ENCODE peak calls at places on chromosomes 5 and 9, in eight cellular contexts. L is DND-41, U is sigmoid colon, G is astrocyte, W is left lung, F is pancreas, N is left ventricle myocardium inferior, E is transverse colon. D is an unnamed sample.

GRCh38 chr5:66850354-66851075 is 254.3 kb downstream of the MAST4 start:
- DNase-seq in F (no peak), W (no peak), N (no peak), L (no peak), E (no peak), U (no peak), G (no peak), D (no peak)

GRCh38 chr9:35570709-35571108 is 34.4 kb upstream of the TESK1 start:
- DNase-seq in N (no peak), L (no peak), W (no peak), U (no peak), G (no peak), E (no peak), F (no peak), D (no peak)

GRCh38 chr5:68368280-68368679 is 152.7 kb downstream of the PIK3R1 start:
- DNase-seq in E (no peak), G (peak), L (no peak), W (no peak), F (no peak), U (no peak), N (no peak), D (no peak)

GRCh38 chr5:72452515-72453259 is 54.5 kb downstream of the ZNF366 start:
- DNase-seq in F (peak), N (peak), L (no peak), E (peak), U (peak), G (peak), W (no peak), D (peak)

GRCh38 chr5:35029333-35029732 is 18.4 kb downstream of the AGXT2 start:
- DNase-seq in E (no peak), N (no peak), L (no peak), U (no peak), G (peak), F (no peak), W (no peak), D (no peak)

GRCh38 chr9:117768740-117769400 is 64.7 kb downstream of the TLR4 start:
- DNase-seq in G (no peak), U (no peak), L (no peak), E (no peak), N (no peak), W (no peak), F (no peak), D (no peak)

GRCh38 chr5:149240354-149240998 is 31.2 kb upstream of the AFAP1L1 start:
- DNase-seq in N (no peak), L (no peak), G (no peak), U (peak), E (peak), F (no peak), W (no peak), D (peak)

GRCh38 chr9:95648225-95648624 is 131.5 kb upstream of the PTCH1 start:
- DNase-seq in N (no peak), U (no peak), G (no peak), L (no peak), W (no peak), F (no peak), E (no peak), D (no peak)

GRCh38 chr5:127070243-127070642 is 3.1 kb downstream of the C5orf63 start:
- DNase-seq in L (no peak), G (no peak), F (no peak), N (no peak), U (no peak), W (no peak), E (no peak), D (no peak)

GRCh38 chr5:103367722-103368121 is 109.2 kb downstream of the MACIR start:
- DNase-seq in E (no peak), L (no peak), F (no peak), W (no peak), N (no peak), U (no peak), G (no peak), D (peak)

GRCh38 chr5:91038180-91038808 is 344.8 kb downstream of the ARRDC3 start:
- DNase-seq in E (peak), N (no peak), W (no peak), F (no peak), U (peak), G (peak), L (no peak), D (no peak)

GRCh38 chr9:110531776-110532175 is 47.8 kb downstream of the SVEP1 start:
- DNase-seq in F (no peak), L (no peak), N (no peak), E (no peak), G (peak), U (no peak), W (no peak), D (no peak)

GRCh38 chr9:19085295-19085694 is 17.4 kb downstream of the HAUS6 start:
- DNase-seq in G (no peak), N (no peak), F (no peak), W (no peak), E (no peak), U (no peak), L (no peak), D (peak)

GRCh38 chr5:75037106-75037505 is 15.3 kb downstream of the GCNT4 start:
- DNase-seq in L (no peak), G (peak), F (peak), W (no peak), E (peak), U (no peak), N (no peak), D (peak)

GRCh38 chr5:117135851-117136250 is 561.2 kb upstream of the SEMA6A start:
- DNase-seq in G (no peak), E (no peak), F (no peak), N (no peak), W (no peak), L (no peak), U (no peak), D (no peak)

GRCh38 chr5:158990979-158991378 is 108.7 kb downstream of the EBF1 start:
- DNase-seq in W (no peak), E (no peak), N (no peak), U (no peak), G (no peak), L (no peak), F (no peak), D (no peak)

GRCh38 chr9:74172874-74173273 is 324.3 kb upstream of the RORB start:
- DNase-seq in N (no peak), W (no peak), E (no peak), U (no peak), L (no peak), G (no peak), F (no peak), D (no peak)

GRCh38 chr5:149549461-149550266 is 1.6 kb downstream of the CSNK1A1 start:
- DNase-seq in F (no peak), G (peak), U (no peak), E (peak), N (no peak), L (peak), W (no peak), D (peak)

GRCh38 chr5:84242286-84242685 is 142.4 kb downstream of the EDIL3 start:
- DNase-seq in U (no peak), L (no peak), G (peak), W (no peak), F (no peak), N (no peak), E (no peak), D (no peak)

GRCh38 chr9:109181284-109181683 is 14.2 kb upstream of the FRRS1L start:
- DNase-seq in F (no peak), E (no peak), W (no peak), L (peak), N (no peak), G (no peak), U (no peak), D (no peak)

GRCh38 chr9:7243838-7244237 is 486.1 kb downstream of the KDM4C start:
- DNase-seq in U (no peak), G (no peak), E (no peak), W (no peak), N (no peak), F (no peak), L (no peak), D (no peak)

GRCh38 chr5:82798676-82799075 is 278.5 kb downstream of the TMEM167A start:
- DNase-seq in F (no peak), E (no peak), N (no peak), U (no peak), W (no peak), G (no peak), L (no peak), D (no peak)

GRCh38 chr5:55227738-55228430 is 769 bp upstream of the MCIDAS start:
- DNase-seq in E (no peak), W (no peak), F (no peak), L (no peak), N (no peak), G (no peak), U (no peak), D (no peak)

GRCh38 chr9:100290714-100291113 is 62.0 kb downstream of the TEX10 start:
- DNase-seq in F (no peak), L (no peak), E (no peak), W (no peak), N (no peak), G (no peak), U (no peak), D (no peak)

GRCh38 chr9:129655142-129655541 is 10.3 kb upstream of the PRRX2 start:
- DNase-seq in G (no peak), U (no peak), L (no peak), E (no peak), F (no peak), N (no peak), W (no peak), D (no peak)

GRCh38 chr9:87227456-87227855 is 270.2 kb upstream of the DAPK1 start:
- DNase-seq in N (no peak), U (no peak), L (no peak), G (no peak), W (no peak), E (no peak), F (no peak), D (no peak)

GRCh38 chr5:71939452-71939932 is 167.8 kb upstream of the MAP1B start:
- DNase-seq in N (no peak), U (no peak), G (no peak), E (no peak), F (no peak), L (no peak), W (no peak), D (no peak)

GRCh38 chr9:126456802-126457547 is 130.3 kb downstream of the MVB12B start:
- DNase-seq in W (no peak), U (no peak), G (no peak), N (no peak), F (no peak), L (no peak), E (no peak), D (no peak)

GRCh38 chr9:115597330-115597729 is 479.4 kb upstream of the TNC start:
- DNase-seq in E (no peak), L (no peak), N (no peak), U (no peak), W (no peak), F (no peak), G (no peak), D (no peak)

GRCh38 chr9:115595951-115596742 is 478.2 kb upstream of the TNC start:
- DNase-seq in E (no peak), L (no peak), W (no peak), G (peak), F (no peak), N (no peak), U (no peak), D (no peak)

GRCh38 chr9:115594551-115594950 is 476.6 kb upstream of the TNC start:
- DNase-seq in G (no peak), N (no peak), E (no peak), U (no peak), F (no peak), L (no peak), W (no peak), D (no peak)

GRCh38 chr9:115593587-115594091 is 475.7 kb upstream of the TNC start:
- DNase-seq in G (no peak), N (no peak), L (peak), U (no peak), W (no peak), E (no peak), F (no peak), D (peak)

GRCh38 chr9:115596743-115597080 is 478.8 kb upstream of the TNC start:
- DNase-seq in G (peak), E (no peak), W (no peak), F (no peak), N (no peak), U (no peak), L (no peak), D (no peak)
- H3K4me3 ChIP-seq in G (peak), E (no peak), W (no peak), F (no peak), N (no peak), U (no peak), L (no peak), D (no peak)

DNA sequence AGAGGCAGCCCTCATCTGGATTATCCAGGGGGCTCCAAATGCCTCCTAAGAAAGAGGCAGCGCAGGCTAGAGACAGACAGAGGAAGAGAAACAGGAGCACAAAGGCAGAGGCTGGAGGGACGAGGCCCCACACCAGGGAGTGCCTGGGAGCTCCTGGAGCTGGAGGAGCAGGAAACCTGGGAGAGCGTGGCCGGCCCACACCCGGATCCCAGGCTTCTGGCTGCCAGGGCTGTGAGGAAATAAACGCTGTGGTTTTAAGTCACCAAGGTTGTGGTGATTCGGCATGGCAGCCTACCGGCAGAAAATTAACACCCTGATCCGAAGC is 165.5 kb downstream of the OLFM1 start:
- DNase-seq in G (no peak), E (no peak), W (peak), U (peak), F (peak), L (no peak), N (no peak), D (no peak)
- H3K27ac ChIP-seq in G (no peak), E (no peak), W (no peak), U (no peak), F (no peak), L (no peak), N (no peak), D (no peak)

DNA sequence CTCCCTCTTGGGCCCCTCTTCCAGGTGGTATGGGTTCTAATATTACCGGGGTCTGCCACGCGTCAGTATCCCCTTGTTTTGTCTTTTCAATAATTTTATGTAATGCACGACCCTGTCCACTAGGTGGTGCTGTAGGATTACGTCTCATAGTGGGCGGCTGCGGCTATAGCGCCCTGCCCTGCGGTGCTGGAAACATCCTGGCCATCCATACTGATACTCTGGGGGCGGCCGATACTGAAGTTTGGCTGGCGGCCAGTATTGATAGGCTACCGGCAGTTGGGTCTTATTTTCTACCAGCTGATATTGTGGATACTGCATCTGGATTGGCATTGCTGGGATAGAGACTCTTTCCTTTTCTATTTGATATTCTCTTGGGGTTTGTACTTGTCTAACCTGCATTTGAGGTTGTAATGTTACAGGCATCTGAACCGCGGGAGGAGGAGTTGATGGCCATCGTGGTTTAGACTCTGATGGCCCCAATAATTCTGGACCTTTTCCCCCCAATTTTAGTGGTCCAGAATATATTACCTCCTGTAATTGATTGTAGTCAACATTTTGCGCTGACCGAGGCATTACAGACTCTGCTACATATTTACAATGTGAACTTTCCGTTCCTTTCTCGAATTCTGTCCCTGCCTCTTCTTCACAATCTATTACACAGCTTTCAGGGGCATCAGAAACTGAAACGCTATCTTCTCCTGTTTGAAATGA is 3.3 kb upstream of the TMEM141 start:
- DNase-seq in E (peak), U (peak), L (peak), F (peak), N (peak), W (peak), G (no peak), D (peak)
- H3K4me3 ChIP-seq in E (no peak), U (no peak), L (no peak), F (no peak), N (peak), W (no peak), G (no peak), D (no peak)

GRCh38 chr5:175853573-175854230 is 17.7 kb upstream of the CPLX2 start:
- DNase-seq in W (peak), N (peak), F (no peak), E (no peak), U (no peak), G (no peak), L (no peak), D (no peak)
- H3K27ac ChIP-seq in W (peak), N (no peak), F (no peak), E (no peak), U (no peak), G (no peak), L (no peak), D (no peak)

GRCh38 chr5:115624994-115625393 is 842 bp downstream of the TMED7 start:
- DNase-seq in U (no peak), E (no peak), W (no peak), G (no peak), F (no peak), L (no peak), N (no peak), D (peak)
- H3K4me3 ChIP-seq in U (peak), E (peak), W (peak), G (peak), F (peak), L (peak), N (peak), D (peak)

GRCh38 chr5:154844800-154845199 is 5.6 kb downstream of the FAXDC2 start:
- DNase-seq in W (no peak), U (no peak), F (no peak), E (no peak), N (no peak), G (no peak), L (no peak), D (no peak)
- H3K27ac ChIP-seq in W (peak), U (no peak), F (no peak), E (no peak), N (no peak), G (no peak), L (no peak), D (no peak)

GRCh38 chr9:134688661-134689319 is 47.2 kb downstream of the COL5A1 start:
- DNase-seq in L (no peak), W (peak), G (no peak), N (no peak), E (no peak), U (peak), F (no peak), D (no peak)

GRCh38 chr9:134686896-134687295 is 45.3 kb downstream of the COL5A1 start:
- DNase-seq in W (peak), G (no peak), N (no peak), F (no peak), E (no peak), U (peak), L (no peak), D (no peak)

GRCh38 chr9:134685784-134686183 is 44.2 kb downstream of the COL5A1 start:
- DNase-seq in F (no peak), U (no peak), E (no peak), W (no peak), L (no peak), N (no peak), G (no peak), D (no peak)

GRCh38 chr9:134688231-134688630 is 46.6 kb downstream of the COL5A1 start:
- DNase-seq in G (no peak), U (peak), L (no peak), E (no peak), N (no peak), F (no peak), W (peak), D (no peak)

GRCh38 chr9:134687556-134687955 is 46.0 kb downstream of the COL5A1 start:
- DNase-seq in E (no peak), W (peak), L (no peak), F (no peak), U (peak), G (no peak), N (no peak), D (no peak)
- H3K4me3 ChIP-seq in E (no peak), W (no peak), L (no peak), F (no peak), U (no peak), G (no peak), N (no peak), D (no peak)

D was measured in small intestine.